ENCODE peak calls at places on chromosomes 4 and X, in six cellular contexts. Q is A549, N is GM12878, L is K562, X is HepG2, P is endothelial cell of umbilical vein. T is an unnamed sample.

GRCh38 chr4:64417974-64418373 is 8.7 kb upstream of the TECRL start:
- DNase-seq in Q (no peak), N (no peak), L (no peak), X (no peak), P (peak), T (no peak)

GRCh38 chr4:102344520-102344954 is 745 bp downstream of the SLC39A8 start:
- DNase-seq in Q (peak), N (no peak), L (peak), X (no peak), P (peak), T (peak)

GRCh38 chr4:40749717-40750460 is at the start of gene NSUN7:
- DNase-seq in Q (peak), N (no peak), L (no peak), X (no peak), P (peak), T (peak)

GRCh38 chrX:44971674-44972073 is 98.7 kb downstream of the KDM6A start:
- DNase-seq in Q (no peak), N (no peak), L (peak), X (no peak), P (no peak), T (no peak)

GRCh38 chr4:169492436-169493163 is 119.8 kb downstream of the NEK1 start:
- DNase-seq in Q (peak), N (peak), L (peak), X (peak), P (peak), T (peak)

GRCh38 chrX:4547218-4547836 is 833.9 kb upstream of the PRKX start:
- DNase-seq in Q (peak), N (peak), L (peak), X (peak), P (peak), T (peak)

GRCh38 chr4:156892695-156893211 is 78.8 kb downstream of the PDGFC start:
- DNase-seq in Q (no peak), N (no peak), L (no peak), X (no peak), P (no peak), T (no peak)

GRCh38 chr4:83109480-83110221 is 4.9 kb downstream of the PLAC8 start:
- DNase-seq in Q (peak), N (no peak), L (no peak), X (no peak), P (peak), T (peak)

GRCh38 chrX:18755651-18756050 is 48.2 kb downstream of the PPEF1 start:
- DNase-seq in Q (no peak), N (no peak), L (no peak), X (no peak), P (peak), T (no peak)

GRCh38 chr4:17770845-17771244 is 10.6 kb downstream of the FAM184B start:
- DNase-seq in Q (no peak), N (no peak), L (peak), X (no peak), P (no peak), T (no peak)

GRCh38 chr4:93771640-93772411 is 56.7 kb upstream of the ATOH1 start:
- DNase-seq in Q (no peak), N (no peak), L (no peak), X (no peak), P (no peak), T (no peak)

GRCh38 chrX:56813318-56813837 is 84.3 kb downstream of the NBDY start:
- DNase-seq in Q (no peak), N (no peak), L (peak), X (no peak), P (peak), T (peak)

GRCh38 chrX:43500240-43500639 is 155.9 kb upstream of the MAOA start:
- DNase-seq in Q (no peak), N (no peak), L (no peak), X (no peak), P (no peak), T (no peak)

GRCh38 chr4:96093057-96093456 is 253.2 kb downstream of the PDHA2 start:
- DNase-seq in Q (no peak), N (no peak), L (no peak), X (no peak), P (no peak), T (no peak)

GRCh38 chr4:108342325-108342986 is 173.7 kb upstream of the LEF1 start:
- DNase-seq in Q (no peak), N (no peak), L (no peak), X (no peak), P (no peak), T (no peak)

GRCh38 chr4:108351806-108352205 is 183.1 kb upstream of the LEF1 start:
- DNase-seq in Q (no peak), N (no peak), L (no peak), X (no peak), P (no peak), T (no peak)

GRCh38 chr4:108350332-108350731 is 181.6 kb upstream of the LEF1 start:
- DNase-seq in Q (no peak), N (no peak), L (no peak), X (no peak), P (no peak), T (no peak)

GRCh38 chr4:108345862-108346530 is 177.3 kb upstream of the LEF1 start:
- DNase-seq in Q (no peak), N (no peak), L (no peak), X (no peak), P (no peak), T (no peak)
- TF ChIP-seq MYC in Q (no peak), N (no peak), L (no peak), X (no peak), P (no peak), T (no peak)

DNA sequence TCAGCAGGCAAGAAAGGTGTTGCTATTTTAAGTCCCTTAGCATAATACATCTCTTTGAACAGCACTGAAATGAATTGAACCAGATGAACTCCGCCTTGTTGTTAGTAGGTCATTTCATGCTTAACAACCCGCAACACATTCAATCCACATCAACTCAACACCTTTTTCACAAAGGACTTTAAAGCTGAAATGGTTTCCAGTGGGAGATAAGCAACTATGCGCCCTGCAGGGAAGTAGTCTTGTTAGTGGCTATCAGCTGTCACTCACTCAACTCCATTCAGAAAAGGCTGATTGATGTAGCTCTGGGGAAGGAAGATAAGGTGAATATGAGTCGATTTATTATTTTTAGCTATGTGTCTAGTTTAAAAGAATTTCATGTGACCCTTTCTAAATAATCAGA is 46.0 kb downstream of the ATP8A1 start:
- DNase-seq in Q (no peak), N (no peak), L (peak), X (no peak), P (no peak), T (no peak)
- H3K4me3 ChIP-seq in Q (no peak), N (no peak), L (no peak), X (no peak), P (no peak), T (no peak)

DNA sequence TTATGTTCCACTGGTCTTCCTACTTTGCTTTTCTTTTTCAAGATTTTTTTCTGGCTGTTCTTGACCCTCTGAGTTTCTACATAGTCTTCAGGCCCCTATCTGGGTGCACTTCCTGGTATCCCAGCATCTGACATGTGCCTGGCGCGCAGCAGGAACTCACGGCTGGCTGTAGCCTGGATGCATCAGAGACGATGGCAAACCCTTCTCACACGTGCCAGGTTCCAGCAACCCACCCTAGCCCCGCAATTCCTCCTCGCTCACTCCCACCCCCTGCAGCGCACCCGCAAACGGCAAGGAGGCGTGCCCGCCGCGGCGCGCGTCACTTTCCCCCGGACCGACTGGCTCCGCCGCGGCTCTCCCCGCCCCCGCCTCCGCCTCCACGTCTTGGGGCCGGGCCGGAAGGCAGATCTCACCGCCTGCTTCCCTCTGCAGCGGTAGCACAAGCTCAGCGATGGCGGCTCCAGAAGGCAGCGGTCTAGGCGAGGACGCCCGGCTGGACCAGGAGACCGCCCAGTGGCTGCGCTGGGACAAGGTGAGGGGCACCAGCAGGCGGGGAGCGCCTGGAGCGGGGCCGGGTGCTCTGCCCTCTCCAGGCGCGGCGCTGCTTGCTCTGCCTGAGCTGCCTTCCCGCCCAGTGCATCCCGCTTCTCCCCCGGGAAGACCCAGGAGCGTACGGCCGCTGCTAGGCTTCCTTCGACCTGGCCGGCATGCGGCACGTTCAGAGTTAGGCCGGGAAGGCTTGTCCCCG is at the start of gene PGM2:
- DNase-seq in Q (peak), N (peak), L (peak), X (peak), P (peak), T (peak)
- TF ChIP-seq POLR2A in Q (peak), N (peak), L (peak), X (peak), P (peak), T (peak)

DNA sequence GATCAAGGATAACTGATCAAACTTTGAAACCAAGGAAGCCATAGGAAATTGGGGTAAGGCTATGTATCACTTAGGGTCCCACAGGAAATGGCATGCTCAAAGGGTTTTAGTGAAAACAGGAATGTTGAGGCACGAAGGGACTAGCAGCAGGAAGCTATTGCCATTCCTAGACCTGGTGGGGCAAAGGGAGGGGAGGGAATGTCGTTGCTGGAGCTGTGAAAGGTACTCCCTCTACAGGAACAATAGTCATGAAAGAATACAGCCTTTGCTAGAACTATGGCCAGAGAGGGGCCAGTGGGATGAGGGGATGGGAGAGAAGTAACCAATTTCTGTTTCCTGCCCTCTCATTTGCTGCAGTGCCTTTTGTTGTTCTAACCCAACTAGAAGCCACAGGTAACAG is 11.9 kb downstream of the REPS2 start:
- DNase-seq in Q (no peak), N (no peak), L (no peak), X (no peak), P (no peak), T (no peak)
- TF ChIP-seq MYC in Q (no peak), N (no peak), L (no peak), X (no peak), P (no peak), T (no peak)

GRCh38 chrX:153766098-153766817 is 2.2 kb downstream of the PLXNB3 start:
- DNase-seq in Q (no peak), N (no peak), L (peak), X (peak), P (peak), T (peak)

GRCh38 chrX:153763989-153764755 is at the start of gene PLXNB3:
- DNase-seq in Q (peak), N (peak), L (peak), X (peak), P (peak), T (peak)

GRCh38 chrX:153764786-153765137 is 713 bp downstream of the PLXNB3 start:
- DNase-seq in Q (no peak), N (no peak), L (no peak), X (peak), P (no peak), T (no peak)

GRCh38 chrX:153766871-153767673 is 3.0 kb downstream of the PLXNB3 start:
- DNase-seq in Q (no peak), N (no peak), L (no peak), X (no peak), P (no peak), T (no peak)

GRCh38 chrX:153765138-153766079 is 1.4 kb downstream of the PLXNB3 start:
- DNase-seq in Q (no peak), N (no peak), L (peak), X (peak), P (peak), T (no peak)
- H3K4me3 ChIP-seq in Q (no peak), N (no peak), L (peak), X (peak), P (no peak), T (no peak)

GRCh38 chr4:74793757-74794340 is 474 bp downstream of the BTC start:
- DNase-seq in Q (peak), N (no peak), L (no peak), X (peak), P (peak), T (no peak)

GRCh38 chr4:74796631-74797030 is 2.3 kb upstream of the BTC start:
- DNase-seq in Q (no peak), N (no peak), L (no peak), X (no peak), P (no peak), T (no peak)

GRCh38 chr4:74789518-74789917 is 4.8 kb downstream of the BTC start:
- DNase-seq in Q (no peak), N (no peak), L (no peak), X (no peak), P (no peak), T (no peak)

GRCh38 chr4:74790652-74791051 is 3.7 kb downstream of the BTC start:
- DNase-seq in Q (no peak), N (no peak), L (no peak), X (no peak), P (no peak), T (no peak)

GRCh38 chr4:74794341-74794801 is at the start of gene BTC:
- DNase-seq in Q (peak), N (no peak), L (peak), X (peak), P (no peak), T (no peak)
- TF ChIP-seq POLR2A in Q (peak), N (no peak), L (no peak), X (no peak), P (no peak), T (no peak)

DNA sequence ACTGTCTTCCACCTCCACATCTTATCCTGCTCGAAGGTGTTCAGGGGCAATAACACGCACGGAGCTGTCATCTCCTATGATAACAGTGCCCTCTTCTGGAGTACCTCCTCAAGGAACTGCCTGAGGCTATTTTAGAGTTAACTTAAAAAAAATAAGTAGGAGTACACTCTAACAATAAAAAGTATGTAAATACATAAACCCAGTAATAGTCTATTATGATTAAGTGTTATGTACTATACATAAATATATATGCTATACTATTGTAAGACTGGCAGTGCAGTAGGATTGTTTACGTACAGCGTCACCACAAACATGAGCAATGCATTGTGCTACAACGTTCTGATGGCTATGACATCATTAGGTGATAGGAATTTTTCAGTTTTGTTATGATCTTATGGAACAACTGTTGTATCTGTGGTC is 34.5 kb upstream of the TLR2 start:
- DNase-seq in Q (no peak), N (no peak), L (peak), X (peak), P (peak), T (peak)
- TF ChIP-seq MYC in Q (no peak), N (no peak), L (no peak), X (no peak), P (no peak), T (no peak)